ENCODE peak calls at places on chromosomes 4 and X, in five cellular contexts. I, V, P, L and R are unnamed samples.

GRCh38 chr4:147725673-147726072 is 6.2 kb upstream of the ARHGAP10 start:
- DNase-seq in L (no peak), I (no peak), P (no peak), V (no peak), R (no peak)

GRCh38 chr4:93646225-93646930 is 182.2 kb upstream of the ATOH1 start:
- DNase-seq in V (peak; percentile 16), P (peak; percentile 76), I (no peak), L (no peak), R (peak; percentile 57)

GRCh38 chrX:13428055-13428786 is 108.4 kb upstream of the ATXN3L start:
- DNase-seq in P (peak; percentile 85), V (peak; percentile 75), L (no peak), I (no peak), R (no peak)

GRCh38 chr4:99362768-99363167 is 10.2 kb upstream of the ADH1C start:
- DNase-seq in I (no peak), V (no peak), L (no peak), P (no peak), R (peak; percentile 69)

GRCh38 chr4:129455462-129455861 is 359.5 kb downstream of the C4orf33 start:
- DNase-seq in V (no peak), P (no peak), I (no peak), L (no peak), R (peak; percentile 79)

GRCh38 chr4:187826725-187827124 is 168.8 kb upstream of the ZFP42 start:
- DNase-seq in V (no peak), L (no peak), I (no peak), P (peak; percentile 23), R (no peak)

GRCh38 chr4:113835005-113835404 is 73.5 kb upstream of the CAMK2D start:
- DNase-seq in L (no peak), V (peak; percentile 35), P (peak; percentile 58), I (no peak), R (no peak)

GRCh38 chr4:88757067-88757466 is 59.4 kb upstream of the NAP1L5 start:
- DNase-seq in L (no peak), P (no peak), V (no peak), I (no peak), R (no peak)

GRCh38 chrX:76428243-76429130 is 977 bp downstream of the MAGEE1 start:
- DNase-seq in P (no peak), I (peak; percentile 21), V (no peak), L (no peak), R (peak; percentile 25)

GRCh38 chrX:9535101-9535500 is 70.2 kb downstream of the TBL1X start:
- DNase-seq in P (peak; percentile 1), I (no peak), V (no peak), L (no peak), R (no peak)

GRCh38 chr4:34365891-34366290 is 1878.4 kb downstream of the ARAP2 start:
- DNase-seq in L (no peak), P (no peak), I (no peak), V (no peak), R (peak; percentile 52)

GRCh38 chrX:51459125-51459524 is 37.3 kb downstream of the NUDT11 start:
- DNase-seq in I (no peak), P (no peak), V (peak; percentile 13), L (peak; percentile 8), R (peak; percentile 76)

GRCh38 chr4:118772149-118773081 is 63.5 kb downstream of the SEC24D start:
- DNase-seq in V (peak; percentile 72), I (no peak), P (peak; percentile 53), L (peak; percentile 51), R (peak; percentile 65)